ENCODE peak calls at places on chromosomes 7 and 10, in six cellular contexts. One of them, this sample, is unnamed.

GRCh38 chr10:21401196-21401595 is 124.3 kb downstream of the SKIDA1 start:
- DNase-seq in Peyer's patch: no peak
- DNase-seq in uterus: no peak
- DNase-seq in heart left ventricle: no peak
- DNase-seq in IMR-90: peak; percentile 56
- DNase-seq in right lobe of liver: no peak
- DNase-seq in this sample: no peak

GRCh38 chr10:62895058-62895457 is 78.9 kb upstream of the EGR2 start:
- DNase-seq in uterus: no peak
- DNase-seq in IMR-90: peak; percentile 4
- DNase-seq in right lobe of liver: no peak
- DNase-seq in Peyer's patch: no peak
- DNase-seq in heart left ventricle: no peak
- DNase-seq in this sample: no peak

GRCh38 chr10:27899058-27899457 is 99.8 kb downstream of the ODAD2 start:
- DNase-seq in heart left ventricle: no peak
- DNase-seq in Peyer's patch: no peak
- DNase-seq in uterus: no peak
- DNase-seq in IMR-90: no peak
- DNase-seq in right lobe of liver: no peak
- DNase-seq in this sample: no peak

GRCh38 chr7:159022238-159022993 is 122.3 kb downstream of the VIPR2 start:
- DNase-seq in Peyer's patch: no peak
- DNase-seq in heart left ventricle: no peak
- DNase-seq in right lobe of liver: no peak
- DNase-seq in IMR-90: no peak
- DNase-seq in uterus: no peak
- DNase-seq in this sample: no peak

GRCh38 chr10:13961096-13961495 is 369.6 kb downstream of the FRMD4A start:
- DNase-seq in IMR-90: peak; percentile 98
- DNase-seq in right lobe of liver: no peak
- DNase-seq in Peyer's patch: no peak
- DNase-seq in uterus: no peak
- DNase-seq in heart left ventricle: no peak
- DNase-seq in this sample: no peak

GRCh38 chr10:71727429-71728217 is 8.0 kb upstream of the C10orf105 start:
- DNase-seq in right lobe of liver: peak; percentile 54
- DNase-seq in IMR-90: no peak
- DNase-seq in uterus: peak; percentile 67
- DNase-seq in Peyer's patch: peak; percentile 82
- DNase-seq in heart left ventricle: peak; percentile 73
- DNase-seq in this sample: peak; percentile 70

GRCh38 chr7:91348686-91349085 is 84.5 kb downstream of the FZD1 start:
- DNase-seq in uterus: no peak
- DNase-seq in heart left ventricle: no peak
- DNase-seq in right lobe of liver: no peak
- DNase-seq in Peyer's patch: no peak
- DNase-seq in IMR-90: peak; percentile 4
- DNase-seq in this sample: no peak

GRCh38 chr7:153524070-153524601 is 528.1 kb upstream of the DPP6 start:
- DNase-seq in uterus: peak; percentile 94
- DNase-seq in Peyer's patch: no peak
- DNase-seq in heart left ventricle: no peak
- DNase-seq in right lobe of liver: no peak
- DNase-seq in IMR-90: no peak
- DNase-seq in this sample: no peak

GRCh38 chr7:67553378-67553777 is 556.7 kb downstream of the TYW1 start:
- DNase-seq in IMR-90: no peak
- DNase-seq in heart left ventricle: no peak
- DNase-seq in right lobe of liver: peak; percentile 19
- DNase-seq in Peyer's patch: no peak
- DNase-seq in uterus: no peak
- DNase-seq in this sample: no peak

GRCh38 chr7:81638216-81638615 is 131.6 kb downstream of the HGF start:
- DNase-seq in Peyer's patch: no peak
- DNase-seq in uterus: no peak
- DNase-seq in right lobe of liver: no peak
- DNase-seq in IMR-90: peak; percentile 87
- DNase-seq in heart left ventricle: no peak
- DNase-seq in this sample: no peak

GRCh38 chr7:105532709-105533460 is 884 bp downstream of the RINT1 start:
- DNase-seq in right lobe of liver: no peak
- DNase-seq in Peyer's patch: no peak
- DNase-seq in heart left ventricle: no peak
- DNase-seq in IMR-90: no peak
- DNase-seq in uterus: no peak
- DNase-seq in this sample: no peak

GRCh38 chr7:6271091-6271658 is 1.2 kb downstream of the CYTH3 start:
- DNase-seq in Peyer's patch: peak; percentile 42
- DNase-seq in heart left ventricle: peak; percentile 65
- DNase-seq in right lobe of liver: peak; percentile 50
- DNase-seq in IMR-90: peak; percentile 39
- DNase-seq in uterus: peak; percentile 50
- DNase-seq in this sample: peak; percentile 55

GRCh38 chr7:121442845-121443244 is 46.7 kb upstream of the FAM3C start:
- DNase-seq in uterus: no peak
- DNase-seq in heart left ventricle: no peak
- DNase-seq in right lobe of liver: no peak
- DNase-seq in Peyer's patch: no peak
- DNase-seq in IMR-90: no peak
- DNase-seq in this sample: no peak

GRCh38 chr10:110793128-110793812 is 78.5 kb upstream of the PDCD4 start:
- DNase-seq in right lobe of liver: no peak
- DNase-seq in uterus: no peak
- DNase-seq in Peyer's patch: no peak
- DNase-seq in heart left ventricle: no peak
- DNase-seq in IMR-90: no peak
- DNase-seq in this sample: no peak

GRCh38 chr10:92957223-92958010 is 103.2 kb upstream of the CYP26C1 start:
- DNase-seq in IMR-90: no peak
- DNase-seq in Peyer's patch: no peak
- DNase-seq in right lobe of liver: no peak
- DNase-seq in heart left ventricle: no peak
- DNase-seq in uterus: no peak
- DNase-seq in this sample: no peak

GRCh38 chr10:92965314-92965713 is 95.3 kb upstream of the CYP26C1 start:
- DNase-seq in uterus: no peak
- DNase-seq in IMR-90: peak; percentile 73
- DNase-seq in Peyer's patch: no peak
- DNase-seq in right lobe of liver: no peak
- DNase-seq in heart left ventricle: no peak
- DNase-seq in this sample: no peak

GRCh38 chr10:92961638-92962037 is 99.0 kb upstream of the CYP26C1 start:
- DNase-seq in heart left ventricle: no peak
- DNase-seq in IMR-90: no peak
- DNase-seq in Peyer's patch: no peak
- DNase-seq in uterus: no peak
- DNase-seq in right lobe of liver: no peak
- DNase-seq in this sample: no peak
- H3K27me3 ChIP-seq in heart left ventricle: no peaks in the 10 kb centered on the region
- H3K27me3 ChIP-seq in IMR-90: no peaks in the 10 kb centered on the region
- H3K27me3 ChIP-seq in Peyer's patch: no peaks in the 10 kb centered on the region
- H3K27me3 ChIP-seq in uterus: no peaks in the 10 kb centered on the region
- H3K27me3 ChIP-seq in right lobe of liver: no peaks in the 10 kb centered on the region
- H3K27me3 ChIP-seq in this sample: no peaks in the 10 kb centered on the region

GRCh38 chr7:140417456-140418155 is 13.7 kb downstream of the RAB19 start:
- DNase-seq in right lobe of liver: no peak
- DNase-seq in heart left ventricle: no peak
- DNase-seq in Peyer's patch: no peak
- DNase-seq in IMR-90: no peak
- DNase-seq in uterus: no peak
- DNase-seq in this sample: no peak
- TF ChIP-seq POLR2A in right lobe of liver: no peak
- TF ChIP-seq POLR2A in heart left ventricle: no peak
- TF ChIP-seq POLR2A in Peyer's patch: no peak
- TF ChIP-seq POLR2A in IMR-90: no peak
- TF ChIP-seq POLR2A in uterus: no peak
- TF ChIP-seq POLR2A in this sample: no peak

GRCh38 chr10:79285315-79286185 is 61.7 kb upstream of the PPIF start:
- DNase-seq in IMR-90: no peak
- DNase-seq in heart left ventricle: no peak
- DNase-seq in right lobe of liver: no peak
- DNase-seq in uterus: no peak
- DNase-seq in Peyer's patch: peak; percentile 47
- DNase-seq in this sample: no peak
- H3K27me3 ChIP-seq in IMR-90: no peaks in the 10 kb centered on the region
- H3K27me3 ChIP-seq in heart left ventricle: no peaks in the 10 kb centered on the region
- H3K27me3 ChIP-seq in right lobe of liver: no peaks in the 10 kb centered on the region
- H3K27me3 ChIP-seq in uterus: no peaks in the 10 kb centered on the region
- H3K27me3 ChIP-seq in Peyer's patch: no peaks in the 10 kb centered on the region
- H3K27me3 ChIP-seq in this sample: no peaks in the 10 kb centered on the region

GRCh38 chr10:88071814-88072380 is 208.5 kb downstream of the PTEN start:
- DNase-seq in uterus: no peak
- DNase-seq in Peyer's patch: no peak
- DNase-seq in right lobe of liver: no peak
- DNase-seq in IMR-90: no peak
- DNase-seq in heart left ventricle: no peak
- DNase-seq in this sample: no peak

GRCh38 chr10:88077977-88078376 is 214.6 kb downstream of the PTEN start:
- DNase-seq in IMR-90: no peak
- DNase-seq in uterus: no peak
- DNase-seq in Peyer's patch: no peak
- DNase-seq in right lobe of liver: no peak
- DNase-seq in heart left ventricle: no peak
- DNase-seq in this sample: no peak

GRCh38 chr10:88073676-88074075 is 210.3 kb downstream of the PTEN start:
- DNase-seq in IMR-90: no peak
- DNase-seq in heart left ventricle: no peak
- DNase-seq in uterus: no peak
- DNase-seq in Peyer's patch: no peak
- DNase-seq in right lobe of liver: no peak
- DNase-seq in this sample: no peak

GRCh38 chr10:88076027-88076880 is 212.8 kb downstream of the PTEN start:
- DNase-seq in heart left ventricle: no peak
- DNase-seq in right lobe of liver: no peak
- DNase-seq in Peyer's patch: no peak
- DNase-seq in IMR-90: no peak
- DNase-seq in uterus: no peak
- DNase-seq in this sample: no peak

DNA sequence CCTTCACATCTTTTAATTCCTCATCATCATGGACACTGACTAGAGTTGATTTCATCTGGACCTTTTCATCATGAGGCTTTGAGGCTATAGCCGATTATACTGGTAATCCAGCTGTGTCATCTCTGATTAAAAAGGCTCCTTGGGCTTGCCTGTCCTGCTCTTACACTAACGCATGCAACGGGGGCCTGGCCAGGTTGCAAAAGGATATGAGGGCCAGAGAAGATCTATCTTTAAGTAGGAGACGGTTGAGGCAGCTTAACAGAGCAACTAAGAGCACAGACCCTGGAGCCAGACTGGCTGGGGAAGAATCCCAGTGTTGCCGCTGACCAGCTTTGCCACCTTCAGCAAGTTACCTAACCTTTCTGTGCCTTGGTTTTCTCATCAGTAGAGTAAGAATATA is 211.5 kb downstream of the PTEN start:
- DNase-seq in IMR-90: no peak
- DNase-seq in Peyer's patch: no peak
- DNase-seq in uterus: no peak
- DNase-seq in heart left ventricle: no peak
- DNase-seq in right lobe of liver: no peak
- DNase-seq in this sample: no peak
- TF ChIP-seq POLR2A in IMR-90: no peak
- TF ChIP-seq POLR2A in Peyer's patch: no peak
- TF ChIP-seq POLR2A in uterus: no peak
- TF ChIP-seq POLR2A in heart left ventricle: no peak
- TF ChIP-seq POLR2A in right lobe of liver: no peak
- TF ChIP-seq POLR2A in this sample: no peak

DNA sequence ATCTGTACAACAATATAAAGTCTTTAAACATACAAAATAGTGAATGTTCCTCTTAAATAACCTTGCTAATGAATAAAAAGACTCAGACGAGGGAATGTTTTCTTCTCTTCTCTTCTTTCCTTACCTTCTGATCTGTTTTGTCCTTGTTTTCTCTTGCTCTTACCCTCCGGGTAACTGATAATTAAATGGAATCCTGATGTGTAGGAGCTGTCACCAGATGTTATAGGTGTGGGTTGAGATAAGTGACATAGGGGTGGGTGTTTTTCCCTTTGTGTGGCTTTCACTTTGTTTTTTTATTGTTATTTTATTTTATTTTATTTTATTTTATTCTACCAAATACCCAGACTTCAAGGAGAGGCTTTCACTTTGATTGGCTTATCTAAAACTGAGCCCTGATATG is 25.4 kb downstream of the ANLN start:
- DNase-seq in right lobe of liver: no peak
- DNase-seq in IMR-90: no peak
- DNase-seq in uterus: no peak
- DNase-seq in Peyer's patch: no peak
- DNase-seq in heart left ventricle: no peak
- DNase-seq in this sample: no peak
- H3K27me3 ChIP-seq in right lobe of liver: no peaks in the 10 kb centered on the region
- H3K27me3 ChIP-seq in IMR-90: no peaks in the 10 kb centered on the region
- H3K27me3 ChIP-seq in uterus: no peaks in the 10 kb centered on the region
- H3K27me3 ChIP-seq in Peyer's patch: no peaks in the 10 kb centered on the region
- H3K27me3 ChIP-seq in heart left ventricle: no peaks in the 10 kb centered on the region
- H3K27me3 ChIP-seq in this sample: no peaks in the 10 kb centered on the region

DNA sequence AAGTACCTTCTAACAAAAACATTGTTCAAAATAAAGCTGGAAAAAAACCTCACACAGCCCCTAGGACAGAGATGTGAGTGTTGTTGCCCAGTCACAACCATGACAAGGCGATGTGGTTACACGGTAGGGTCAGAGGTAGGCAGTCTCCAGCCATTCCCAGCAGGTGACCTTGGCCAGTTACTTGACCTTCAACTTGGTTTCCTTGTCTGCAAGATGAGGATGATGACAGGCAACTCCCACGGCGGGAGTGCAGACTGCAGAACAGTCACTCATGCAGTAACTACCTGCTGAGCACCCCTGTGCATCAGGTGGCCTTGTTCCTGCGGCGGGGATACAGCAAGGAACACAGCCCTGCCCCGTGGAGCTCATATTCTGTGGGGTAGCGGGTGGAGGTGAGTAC is 82.1 kb downstream of the SLIT1 start:
- DNase-seq in uterus: no peak
- DNase-seq in heart left ventricle: no peak
- DNase-seq in right lobe of liver: no peak
- DNase-seq in IMR-90: no peak
- DNase-seq in Peyer's patch: no peak
- DNase-seq in this sample: no peak
- TF ChIP-seq POLR2A in uterus: no peak
- TF ChIP-seq POLR2A in heart left ventricle: no peak
- TF ChIP-seq POLR2A in right lobe of liver: no peak
- TF ChIP-seq POLR2A in IMR-90: no peak
- TF ChIP-seq POLR2A in Peyer's patch: no peak
- TF ChIP-seq POLR2A in this sample: no peak